ENCODE peak calls at places on chromosomes 5 and 9, in ten cellular contexts. One of them, this sample, is unnamed.
A peak's percentile ranks its signal among the peaks of the same experiment; 100 is the strongest.

GRCh38 chr5:44294492-44294891 is 94.7 kb downstream of the FGF10 start:
- DNase-seq in ovary: peak; percentile 28
- DNase-seq in mammary epithelial cell: no peak
- DNase-seq in adipocyte: no peak
- DNase-seq in HL-60: no peak
- DNase-seq in cardiac muscle cell: no peak
- DNase-seq in kidney epithelial cell: no peak
- DNase-seq in upper lobe of right lung: no peak
- DNase-seq in CD4-positive, CD25-positive, alpha-beta regulatory T cell: no peak
- DNase-seq in neural progenitor cell: no peak
- DNase-seq in this sample: peak; percentile 7

GRCh38 chr5:170451764-170452365 is 52.0 kb upstream of the KCNIP1 start:
- DNase-seq in ovary: no peak
- DNase-seq in mammary epithelial cell: peak; percentile 64
- DNase-seq in adipocyte: peak; percentile 12
- DNase-seq in HL-60: peak; percentile 45
- DNase-seq in cardiac muscle cell: no peak
- DNase-seq in kidney epithelial cell: no peak
- DNase-seq in upper lobe of right lung: no peak
- DNase-seq in CD4-positive, CD25-positive, alpha-beta regulatory T cell: no peak
- DNase-seq in neural progenitor cell: no peak
- DNase-seq in this sample: peak; percentile 32

GRCh38 chr5:6859951-6860638 is 146.9 kb downstream of the TENT4A start:
- DNase-seq in ovary: no peak
- DNase-seq in mammary epithelial cell: no peak
- DNase-seq in adipocyte: no peak
- DNase-seq in HL-60: no peak
- DNase-seq in cardiac muscle cell: no peak
- DNase-seq in kidney epithelial cell: no peak
- DNase-seq in upper lobe of right lung: no peak
- DNase-seq in CD4-positive, CD25-positive, alpha-beta regulatory T cell: no peak
- DNase-seq in neural progenitor cell: no peak
- DNase-seq in this sample: no peak

GRCh38 chr9:33272061-33272460 is 7.2 kb downstream of the CHMP5 start:
- DNase-seq in ovary: no peak
- DNase-seq in mammary epithelial cell: no peak
- DNase-seq in adipocyte: peak; percentile 15
- DNase-seq in HL-60: no peak
- DNase-seq in cardiac muscle cell: no peak
- DNase-seq in kidney epithelial cell: peak; percentile 55
- DNase-seq in upper lobe of right lung: no peak
- DNase-seq in CD4-positive, CD25-positive, alpha-beta regulatory T cell: no peak
- DNase-seq in neural progenitor cell: no peak
- DNase-seq in this sample: peak; percentile 58

GRCh38 chr9:130692365-130692764 is 1.2 kb upstream of the EXOSC2 start:
- DNase-seq in ovary: no peak
- DNase-seq in mammary epithelial cell: no peak
- DNase-seq in adipocyte: no peak
- DNase-seq in HL-60: no peak
- DNase-seq in cardiac muscle cell: peak; percentile 91
- DNase-seq in kidney epithelial cell: no peak
- DNase-seq in upper lobe of right lung: no peak
- DNase-seq in CD4-positive, CD25-positive, alpha-beta regulatory T cell: no peak
- DNase-seq in neural progenitor cell: peak; percentile 95
- DNase-seq in this sample: no peak

GRCh38 chr5:96507128-96507527 is 74.1 kb upstream of the PCSK1 start:
- DNase-seq in ovary: no peak
- DNase-seq in mammary epithelial cell: peak; percentile 16
- DNase-seq in adipocyte: no peak
- DNase-seq in HL-60: no peak
- DNase-seq in cardiac muscle cell: no peak
- DNase-seq in kidney epithelial cell: no peak
- DNase-seq in upper lobe of right lung: no peak
- DNase-seq in CD4-positive, CD25-positive, alpha-beta regulatory T cell: no peak
- DNase-seq in neural progenitor cell: no peak
- DNase-seq in this sample: no peak

GRCh38 chr9:117703538-117703937 is 665 bp upstream of the TLR4 start:
- DNase-seq in ovary: no peak
- DNase-seq in mammary epithelial cell: no peak
- DNase-seq in adipocyte: peak; percentile 48
- DNase-seq in HL-60: no peak
- DNase-seq in cardiac muscle cell: no peak
- DNase-seq in kidney epithelial cell: peak; percentile 10
- DNase-seq in upper lobe of right lung: no peak
- DNase-seq in CD4-positive, CD25-positive, alpha-beta regulatory T cell: no peak
- DNase-seq in neural progenitor cell: no peak
- DNase-seq in this sample: no peak

GRCh38 chr9:118446962-118447490 is 742.8 kb downstream of the TLR4 start:
- DNase-seq in ovary: no peak
- DNase-seq in mammary epithelial cell: no peak
- DNase-seq in adipocyte: no peak
- DNase-seq in HL-60: no peak
- DNase-seq in cardiac muscle cell: no peak
- DNase-seq in kidney epithelial cell: no peak
- DNase-seq in upper lobe of right lung: peak; percentile 37
- DNase-seq in CD4-positive, CD25-positive, alpha-beta regulatory T cell: no peak
- DNase-seq in neural progenitor cell: no peak
- DNase-seq in this sample: no peak

GRCh38 chr9:36903541-36904435 is 130.3 kb downstream of the PAX5 start:
- DNase-seq in ovary: no peak
- DNase-seq in mammary epithelial cell: peak; percentile 73
- DNase-seq in adipocyte: no peak
- DNase-seq in HL-60: peak; percentile 2
- DNase-seq in cardiac muscle cell: no peak
- DNase-seq in kidney epithelial cell: peak; percentile 58
- DNase-seq in upper lobe of right lung: no peak
- DNase-seq in CD4-positive, CD25-positive, alpha-beta regulatory T cell: no peak
- DNase-seq in neural progenitor cell: no peak
- DNase-seq in this sample: peak; percentile 88

GRCh38 chr9:36902861-36903524 is 131.1 kb downstream of the PAX5 start:
- DNase-seq in ovary: no peak
- DNase-seq in mammary epithelial cell: no peak
- DNase-seq in adipocyte: no peak
- DNase-seq in HL-60: no peak
- DNase-seq in cardiac muscle cell: no peak
- DNase-seq in kidney epithelial cell: no peak
- DNase-seq in upper lobe of right lung: no peak
- DNase-seq in CD4-positive, CD25-positive, alpha-beta regulatory T cell: no peak
- DNase-seq in neural progenitor cell: no peak
- DNase-seq in this sample: no peak

GRCh38 chr9:36902063-36902735 is 131.9 kb downstream of the PAX5 start:
- DNase-seq in ovary: no peak
- DNase-seq in mammary epithelial cell: no peak
- DNase-seq in adipocyte: no peak
- DNase-seq in HL-60: no peak
- DNase-seq in cardiac muscle cell: no peak
- DNase-seq in kidney epithelial cell: no peak
- DNase-seq in upper lobe of right lung: no peak
- DNase-seq in CD4-positive, CD25-positive, alpha-beta regulatory T cell: no peak
- DNase-seq in neural progenitor cell: no peak
- DNase-seq in this sample: no peak

GRCh38 chr9:36905101-36906066 is 128.7 kb downstream of the PAX5 start:
- DNase-seq in ovary: no peak
- DNase-seq in mammary epithelial cell: no peak
- DNase-seq in adipocyte: no peak
- DNase-seq in HL-60: no peak
- DNase-seq in cardiac muscle cell: peak; percentile 40
- DNase-seq in kidney epithelial cell: no peak
- DNase-seq in upper lobe of right lung: no peak
- DNase-seq in CD4-positive, CD25-positive, alpha-beta regulatory T cell: no peak
- DNase-seq in neural progenitor cell: peak; percentile 58
- DNase-seq in this sample: peak; percentile 14

GRCh38 chr9:36906492-36906891 is 127.6 kb downstream of the PAX5 start:
- DNase-seq in ovary: no peak
- DNase-seq in mammary epithelial cell: no peak
- DNase-seq in adipocyte: no peak
- DNase-seq in HL-60: no peak
- DNase-seq in cardiac muscle cell: no peak
- DNase-seq in kidney epithelial cell: no peak
- DNase-seq in upper lobe of right lung: no peak
- DNase-seq in CD4-positive, CD25-positive, alpha-beta regulatory T cell: no peak
- DNase-seq in neural progenitor cell: no peak
- DNase-seq in this sample: no peak
- H3K27me3 ChIP-seq in ovary: no peaks in the 10 kb centered on the region
- H3K27me3 ChIP-seq in mammary epithelial cell: peaks cover 22% of the 10 kb centered on the region
- H3K27me3 ChIP-seq in adipocyte: peaks cover 75% of the 10 kb centered on the region
- H3K27me3 ChIP-seq in HL-60: peaks cover 4% of the 10 kb centered on the region
- H3K27me3 ChIP-seq in cardiac muscle cell: peaks cover 89% of the 10 kb centered on the region
- H3K27me3 ChIP-seq in kidney epithelial cell: peaks cover 45% of the 10 kb centered on the region
- H3K27me3 ChIP-seq in upper lobe of right lung: peaks cover 8% of the 10 kb centered on the region
- H3K27me3 ChIP-seq in CD4-positive, CD25-positive, alpha-beta regulatory T cell: peaks cover 8% of the 10 kb centered on the region
- H3K27me3 ChIP-seq in neural progenitor cell: no peaks in the 10 kb centered on the region
- H3K27me3 ChIP-seq in this sample: peaks cover 34% of the 10 kb centered on the region

DNA sequence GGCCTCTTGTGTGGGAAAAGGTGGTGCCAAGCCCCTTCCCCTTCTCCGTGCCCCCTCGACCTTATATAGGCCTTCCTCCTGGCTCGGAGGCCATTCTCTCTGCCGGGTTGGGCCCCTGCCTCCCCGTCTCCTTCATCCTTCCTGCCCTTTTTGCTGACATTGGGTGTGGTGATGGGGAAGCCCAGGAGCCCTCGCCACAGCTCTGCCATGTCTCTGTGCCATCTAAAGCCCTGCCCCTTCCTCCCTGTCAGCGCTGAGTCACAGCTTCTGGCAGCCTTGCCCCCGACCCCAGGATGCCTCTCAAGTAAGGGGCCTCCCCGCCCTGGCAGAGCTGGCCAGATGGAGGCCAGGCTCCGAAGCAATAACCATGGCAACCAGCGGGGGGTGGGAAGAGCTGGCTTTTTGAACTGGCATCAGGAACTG is 30.4 kb downstream of the JADE2 start:
- DNase-seq in ovary: peak; percentile 33
- DNase-seq in mammary epithelial cell: peak; percentile 38
- DNase-seq in adipocyte: peak; percentile 78
- DNase-seq in HL-60: no peak
- DNase-seq in cardiac muscle cell: peak; percentile 18
- DNase-seq in kidney epithelial cell: no peak
- DNase-seq in upper lobe of right lung: no peak
- DNase-seq in CD4-positive, CD25-positive, alpha-beta regulatory T cell: peak; percentile 84
- DNase-seq in neural progenitor cell: peak; percentile 68
- DNase-seq in this sample: peak; percentile 85
- H3K27me3 ChIP-seq in ovary: no peaks in the 10 kb centered on the region
- H3K27me3 ChIP-seq in mammary epithelial cell: no peaks in the 10 kb centered on the region
- H3K27me3 ChIP-seq in adipocyte: no peaks in the 10 kb centered on the region
- H3K27me3 ChIP-seq in HL-60: no peaks in the 10 kb centered on the region
- H3K27me3 ChIP-seq in cardiac muscle cell: no peaks in the 10 kb centered on the region
- H3K27me3 ChIP-seq in kidney epithelial cell: no peaks in the 10 kb centered on the region
- H3K27me3 ChIP-seq in upper lobe of right lung: no peaks in the 10 kb centered on the region
- H3K27me3 ChIP-seq in CD4-positive, CD25-positive, alpha-beta regulatory T cell: no peaks in the 10 kb centered on the region
- H3K27me3 ChIP-seq in neural progenitor cell: no peaks in the 10 kb centered on the region
- H3K27me3 ChIP-seq in this sample: no peaks in the 10 kb centered on the region

GRCh38 chr9:7286101-7286500 is 513.5 kb downstream of the DMAC1 start:
- DNase-seq in ovary: no peak
- DNase-seq in mammary epithelial cell: no peak
- DNase-seq in adipocyte: no peak
- DNase-seq in HL-60: no peak
- DNase-seq in cardiac muscle cell: no peak
- DNase-seq in kidney epithelial cell: no peak
- DNase-seq in upper lobe of right lung: no peak
- DNase-seq in CD4-positive, CD25-positive, alpha-beta regulatory T cell: no peak
- DNase-seq in neural progenitor cell: no peak
- DNase-seq in this sample: no peak

GRCh38 chr9:7285199-7285598 is 514.4 kb downstream of the DMAC1 start:
- DNase-seq in ovary: no peak
- DNase-seq in mammary epithelial cell: no peak
- DNase-seq in adipocyte: no peak
- DNase-seq in HL-60: no peak
- DNase-seq in cardiac muscle cell: no peak
- DNase-seq in kidney epithelial cell: no peak
- DNase-seq in upper lobe of right lung: no peak
- DNase-seq in CD4-positive, CD25-positive, alpha-beta regulatory T cell: no peak
- DNase-seq in neural progenitor cell: no peak
- DNase-seq in this sample: no peak

GRCh38 chr9:7284117-7284516 is 515.5 kb downstream of the DMAC1 start:
- DNase-seq in ovary: no peak
- DNase-seq in mammary epithelial cell: no peak
- DNase-seq in adipocyte: no peak
- DNase-seq in HL-60: no peak
- DNase-seq in cardiac muscle cell: no peak
- DNase-seq in kidney epithelial cell: no peak
- DNase-seq in upper lobe of right lung: no peak
- DNase-seq in CD4-positive, CD25-positive, alpha-beta regulatory T cell: no peak
- DNase-seq in neural progenitor cell: no peak
- DNase-seq in this sample: no peak

GRCh38 chr9:7289773-7290172 is 509.8 kb downstream of the DMAC1 start:
- DNase-seq in ovary: no peak
- DNase-seq in mammary epithelial cell: no peak
- DNase-seq in adipocyte: no peak
- DNase-seq in HL-60: no peak
- DNase-seq in cardiac muscle cell: no peak
- DNase-seq in kidney epithelial cell: no peak
- DNase-seq in upper lobe of right lung: no peak
- DNase-seq in CD4-positive, CD25-positive, alpha-beta regulatory T cell: no peak
- DNase-seq in neural progenitor cell: no peak
- DNase-seq in this sample: no peak

DNA sequence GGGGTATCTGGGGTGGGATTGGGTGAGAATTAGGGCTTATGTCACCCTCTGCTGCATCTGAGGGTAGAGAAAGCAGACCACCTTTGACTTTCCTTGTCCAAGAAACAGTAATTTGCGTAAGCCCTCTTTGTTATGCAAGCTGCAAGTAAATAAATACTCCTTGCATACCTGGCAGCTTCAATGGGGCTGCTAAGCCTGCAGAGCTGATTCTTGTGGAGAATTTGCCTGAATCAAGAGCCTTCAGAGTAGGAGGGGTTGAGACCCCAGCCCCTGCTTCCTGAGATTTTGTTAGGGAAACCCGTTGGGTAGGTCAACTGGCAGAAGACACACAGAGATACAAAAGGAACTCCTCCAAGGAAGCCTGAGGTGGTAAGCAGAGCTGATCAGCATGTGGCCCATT is 515.1 kb downstream of the DMAC1 start:
- DNase-seq in ovary: no peak
- DNase-seq in mammary epithelial cell: no peak
- DNase-seq in adipocyte: no peak
- DNase-seq in HL-60: no peak
- DNase-seq in cardiac muscle cell: no peak
- DNase-seq in kidney epithelial cell: no peak
- DNase-seq in upper lobe of right lung: no peak
- DNase-seq in CD4-positive, CD25-positive, alpha-beta regulatory T cell: no peak
- DNase-seq in neural progenitor cell: peak; percentile 5
- DNase-seq in this sample: no peak
- H3K27me3 ChIP-seq in ovary: no peaks in the 10 kb centered on the region
- H3K27me3 ChIP-seq in mammary epithelial cell: no peaks in the 10 kb centered on the region
- H3K27me3 ChIP-seq in adipocyte: peaks cover 31% of the 10 kb centered on the region
- H3K27me3 ChIP-seq in HL-60: no peaks in the 10 kb centered on the region
- H3K27me3 ChIP-seq in cardiac muscle cell: no peaks in the 10 kb centered on the region
- H3K27me3 ChIP-seq in kidney epithelial cell: no peaks in the 10 kb centered on the region
- H3K27me3 ChIP-seq in upper lobe of right lung: no peaks in the 10 kb centered on the region
- H3K27me3 ChIP-seq in CD4-positive, CD25-positive, alpha-beta regulatory T cell: no peaks in the 10 kb centered on the region
- H3K27me3 ChIP-seq in neural progenitor cell: no peaks in the 10 kb centered on the region
- H3K27me3 ChIP-seq in this sample: no peaks in the 10 kb centered on the region

DNA sequence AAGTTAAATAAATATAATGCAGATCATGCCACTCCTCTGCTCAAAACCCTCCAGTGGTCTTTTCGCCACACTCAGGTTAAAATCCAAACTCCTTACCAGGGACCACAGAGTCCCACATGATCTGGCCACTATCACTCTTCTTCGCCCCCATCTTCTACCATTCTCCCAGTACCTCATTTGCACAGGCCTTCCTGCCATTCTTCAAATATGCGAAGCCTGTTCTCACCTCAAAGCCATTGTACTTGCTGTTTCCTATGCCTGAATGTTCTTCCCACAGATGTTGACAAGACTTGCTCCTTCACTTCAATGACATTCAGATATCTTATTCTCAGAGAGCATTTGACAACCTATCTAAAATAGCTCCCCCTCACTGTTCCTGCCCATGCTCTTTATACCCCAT is 10.9 kb downstream of the TEX10 start:
- DNase-seq in ovary: no peak
- DNase-seq in mammary epithelial cell: no peak
- DNase-seq in adipocyte: no peak
- DNase-seq in HL-60: no peak
- DNase-seq in cardiac muscle cell: no peak
- DNase-seq in kidney epithelial cell: no peak
- DNase-seq in upper lobe of right lung: no peak
- DNase-seq in CD4-positive, CD25-positive, alpha-beta regulatory T cell: no peak
- DNase-seq in neural progenitor cell: no peak
- DNase-seq in this sample: no peak
- H3K27me3 ChIP-seq in ovary: no peaks in the 10 kb centered on the region
- H3K27me3 ChIP-seq in mammary epithelial cell: no peaks in the 10 kb centered on the region
- H3K27me3 ChIP-seq in adipocyte: no peaks in the 10 kb centered on the region
- H3K27me3 ChIP-seq in HL-60: no peaks in the 10 kb centered on the region
- H3K27me3 ChIP-seq in cardiac muscle cell: no peaks in the 10 kb centered on the region
- H3K27me3 ChIP-seq in kidney epithelial cell: no peaks in the 10 kb centered on the region
- H3K27me3 ChIP-seq in upper lobe of right lung: no peaks in the 10 kb centered on the region
- H3K27me3 ChIP-seq in CD4-positive, CD25-positive, alpha-beta regulatory T cell: no peaks in the 10 kb centered on the region
- H3K27me3 ChIP-seq in neural progenitor cell: no peaks in the 10 kb centered on the region
- H3K27me3 ChIP-seq in this sample: no peaks in the 10 kb centered on the region

This sample was measured in PC-3.